ENCODE peak calls at places on chromosomes 4 and X, in six cellular contexts. One of them, this sample, is unnamed.

GRCh38 chr4:94567811-94568210 is 116.1 kb downstream of the PDLIM5 start:
- DNase-seq in GM12865: peak; percentile 6
- DNase-seq in dorsolateral prefrontal cortex: no peak
- DNase-seq in omental fat pad: no peak
- DNase-seq in IMR-90: no peak
- DNase-seq in mucosa of descending colon: no peak
- DNase-seq in this sample: no peak

GRCh38 chrX:16970977-16971376 is 24.5 kb downstream of the REPS2 start:
- DNase-seq in GM12865: no peak
- DNase-seq in dorsolateral prefrontal cortex: no peak
- DNase-seq in omental fat pad: no peak
- DNase-seq in IMR-90: peak; percentile 30
- DNase-seq in mucosa of descending colon: no peak
- DNase-seq in this sample: no peak

GRCh38 chrX:40117715-40118285 is 20.0 kb upstream of the BCOR start:
- DNase-seq in GM12865: no peak
- DNase-seq in dorsolateral prefrontal cortex: no peak
- DNase-seq in omental fat pad: no peak
- DNase-seq in IMR-90: no peak
- DNase-seq in mucosa of descending colon: no peak
- DNase-seq in this sample: no peak

GRCh38 chr4:155403886-155404285 is 27.1 kb upstream of the MAP9 start:
- DNase-seq in GM12865: peak; percentile 12
- DNase-seq in dorsolateral prefrontal cortex: no peak
- DNase-seq in omental fat pad: no peak
- DNase-seq in IMR-90: peak; percentile 72
- DNase-seq in mucosa of descending colon: no peak
- DNase-seq in this sample: no peak

GRCh38 chr4:184400375-184400870 is 73.9 kb downstream of the IRF2 start:
- DNase-seq in GM12865: no peak
- DNase-seq in dorsolateral prefrontal cortex: no peak
- DNase-seq in omental fat pad: no peak
- DNase-seq in IMR-90: peak; percentile 97
- DNase-seq in mucosa of descending colon: no peak
- DNase-seq in this sample: no peak

GRCh38 chrX:137848291-137848905 is 282.5 kb downstream of the ZIC3 start:
- DNase-seq in GM12865: no peak
- DNase-seq in dorsolateral prefrontal cortex: no peak
- DNase-seq in omental fat pad: no peak
- DNase-seq in IMR-90: no peak
- DNase-seq in mucosa of descending colon: no peak
- DNase-seq in this sample: no peak

GRCh38 chr4:2291705-2292651 is 30.1 kb upstream of the MXD4 start:
- DNase-seq in GM12865: no peak
- DNase-seq in dorsolateral prefrontal cortex: peak; percentile 5
- DNase-seq in omental fat pad: no peak
- DNase-seq in IMR-90: no peak
- DNase-seq in mucosa of descending colon: peak; percentile 24
- DNase-seq in this sample: peak; percentile 36

GRCh38 chr4:113849771-113850170 is 88.2 kb upstream of the CAMK2D start:
- DNase-seq in GM12865: no peak
- DNase-seq in dorsolateral prefrontal cortex: peak; percentile 16
- DNase-seq in omental fat pad: no peak
- DNase-seq in IMR-90: peak; percentile 61
- DNase-seq in mucosa of descending colon: no peak
- DNase-seq in this sample: no peak

GRCh38 chr4:137677851-137678250 is 145.6 kb upstream of the PCDH18 start:
- DNase-seq in GM12865: no peak
- DNase-seq in dorsolateral prefrontal cortex: no peak
- DNase-seq in omental fat pad: no peak
- DNase-seq in IMR-90: peak; percentile 85
- DNase-seq in mucosa of descending colon: no peak
- DNase-seq in this sample: no peak

GRCh38 chr4:154354883-154355282 is 136.7 kb downstream of the DCHS2 start:
- DNase-seq in GM12865: no peak
- DNase-seq in dorsolateral prefrontal cortex: no peak
- DNase-seq in omental fat pad: no peak
- DNase-seq in IMR-90: no peak
- DNase-seq in mucosa of descending colon: no peak
- DNase-seq in this sample: no peak

GRCh38 chr4:154348657-154349056 is 142.9 kb downstream of the DCHS2 start:
- DNase-seq in GM12865: peak; percentile 18
- DNase-seq in dorsolateral prefrontal cortex: no peak
- DNase-seq in omental fat pad: no peak
- DNase-seq in IMR-90: no peak
- DNase-seq in mucosa of descending colon: no peak
- DNase-seq in this sample: no peak

GRCh38 chr4:154345359-154345758 is 146.2 kb downstream of the DCHS2 start:
- DNase-seq in GM12865: no peak
- DNase-seq in dorsolateral prefrontal cortex: no peak
- DNase-seq in omental fat pad: no peak
- DNase-seq in IMR-90: no peak
- DNase-seq in mucosa of descending colon: no peak
- DNase-seq in this sample: no peak

GRCh38 chr4:154344686-154345085 is 146.9 kb downstream of the DCHS2 start:
- DNase-seq in GM12865: peak; percentile 41
- DNase-seq in dorsolateral prefrontal cortex: no peak
- DNase-seq in omental fat pad: no peak
- DNase-seq in IMR-90: no peak
- DNase-seq in mucosa of descending colon: no peak
- DNase-seq in this sample: no peak

GRCh38 chr4:154349829-154350228 is 141.8 kb downstream of the DCHS2 start:
- DNase-seq in GM12865: no peak
- DNase-seq in dorsolateral prefrontal cortex: no peak
- DNase-seq in omental fat pad: no peak
- DNase-seq in IMR-90: no peak
- DNase-seq in mucosa of descending colon: no peak
- DNase-seq in this sample: no peak
- TF ChIP-seq CTCF in GM12865: peak; percentile 17
- TF ChIP-seq CTCF in dorsolateral prefrontal cortex: no peak
- TF ChIP-seq CTCF in omental fat pad: no peak
- TF ChIP-seq CTCF in IMR-90: peak; percentile 4
- TF ChIP-seq CTCF in mucosa of descending colon: no peak
- TF ChIP-seq CTCF in this sample: no peak

GRCh38 chr4:125314676-125315570 is at the start of gene FAT4:
- DNase-seq in GM12865: peak; percentile 86
- DNase-seq in dorsolateral prefrontal cortex: peak; percentile 89
- DNase-seq in omental fat pad: peak; percentile 85
- DNase-seq in IMR-90: peak; percentile 97
- DNase-seq in mucosa of descending colon: peak; percentile 79
- DNase-seq in this sample: peak; percentile 85

GRCh38 chr4:125316391-125316780 is 1.6 kb downstream of the FAT4 start:
- DNase-seq in GM12865: no peak
- DNase-seq in dorsolateral prefrontal cortex: no peak
- DNase-seq in omental fat pad: peak; percentile 27
- DNase-seq in IMR-90: no peak
- DNase-seq in mucosa of descending colon: peak; percentile 29
- DNase-seq in this sample: peak; percentile 39

GRCh38 chr4:125316781-125317525 is 2.2 kb downstream of the FAT4 start:
- DNase-seq in GM12865: no peak
- DNase-seq in dorsolateral prefrontal cortex: peak; percentile 20
- DNase-seq in omental fat pad: peak; percentile 23
- DNase-seq in IMR-90: peak; percentile 35
- DNase-seq in mucosa of descending colon: peak; percentile 22
- DNase-seq in this sample: no peak

GRCh38 chr4:125313989-125314602 is 659 bp upstream of the FAT4 start:
- DNase-seq in GM12865: no peak
- DNase-seq in dorsolateral prefrontal cortex: no peak
- DNase-seq in omental fat pad: no peak
- DNase-seq in IMR-90: peak; percentile 8
- DNase-seq in mucosa of descending colon: no peak
- DNase-seq in this sample: no peak

DNA sequence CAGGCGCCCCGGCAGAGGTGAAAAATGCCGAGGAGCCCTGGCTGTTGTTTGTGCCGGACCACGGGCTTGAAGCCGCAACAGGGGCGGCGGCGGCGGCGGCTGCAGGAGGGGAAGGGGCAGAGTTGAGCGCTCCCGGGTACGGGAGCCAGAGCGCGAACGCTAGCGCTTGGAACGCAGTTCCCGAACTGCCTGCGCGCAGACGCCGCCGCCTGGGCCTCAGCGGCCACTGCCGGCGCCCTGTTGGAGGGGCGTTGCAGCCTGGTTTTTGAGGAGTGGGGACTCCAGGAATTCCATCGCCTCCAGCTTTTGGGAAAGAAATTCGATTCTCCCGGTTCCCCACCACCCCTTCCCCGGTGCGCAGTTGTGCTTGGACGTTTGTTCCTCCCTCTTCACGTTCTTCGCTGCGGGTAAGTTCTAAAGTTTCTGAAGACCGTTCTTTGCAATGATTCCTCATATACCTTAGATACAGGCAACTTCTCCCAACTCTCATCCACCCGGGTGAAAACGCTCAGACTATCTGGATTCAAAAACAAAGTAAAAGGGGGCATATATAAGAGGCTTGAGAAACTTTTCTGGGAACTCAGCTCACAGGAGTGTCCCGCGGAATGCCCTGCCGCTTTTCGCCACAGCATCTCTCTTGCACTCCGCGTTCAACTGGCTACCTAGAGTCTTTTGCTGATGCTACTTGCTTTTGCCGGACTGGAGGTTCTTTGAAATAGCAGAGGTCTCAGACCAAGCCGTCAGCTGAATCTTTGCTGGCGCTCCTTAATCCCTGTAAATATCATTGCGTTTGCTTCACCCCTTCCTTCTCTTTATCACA is 1.0 kb downstream of the FAT4 start:
- DNase-seq in GM12865: no peak
- DNase-seq in dorsolateral prefrontal cortex: peak; percentile 32
- DNase-seq in omental fat pad: no peak
- DNase-seq in IMR-90: peak; percentile 54
- DNase-seq in mucosa of descending colon: peak; percentile 34
- DNase-seq in this sample: peak; percentile 44
- TF ChIP-seq CTCF in GM12865: no peak
- TF ChIP-seq CTCF in dorsolateral prefrontal cortex: peak; percentile 52
- TF ChIP-seq CTCF in omental fat pad: no peak
- TF ChIP-seq CTCF in IMR-90: peak; percentile 23
- TF ChIP-seq CTCF in mucosa of descending colon: no peak
- TF ChIP-seq CTCF in this sample: no peak

GRCh38 chr4:11111370-11111769 is 317.3 kb downstream of the HS3ST1 start:
- DNase-seq in GM12865: no peak
- DNase-seq in dorsolateral prefrontal cortex: no peak
- DNase-seq in omental fat pad: no peak
- DNase-seq in IMR-90: no peak
- DNase-seq in mucosa of descending colon: no peak
- DNase-seq in this sample: no peak

GRCh38 chr4:11111876-11112275 is 316.8 kb downstream of the HS3ST1 start:
- DNase-seq in GM12865: no peak
- DNase-seq in dorsolateral prefrontal cortex: no peak
- DNase-seq in omental fat pad: no peak
- DNase-seq in IMR-90: no peak
- DNase-seq in mucosa of descending colon: no peak
- DNase-seq in this sample: no peak

GRCh38 chr4:11106769-11107168 is 321.9 kb downstream of the HS3ST1 start:
- DNase-seq in GM12865: no peak
- DNase-seq in dorsolateral prefrontal cortex: no peak
- DNase-seq in omental fat pad: no peak
- DNase-seq in IMR-90: no peak
- DNase-seq in mucosa of descending colon: no peak
- DNase-seq in this sample: no peak

GRCh38 chr4:11105715-11106114 is 323.0 kb downstream of the HS3ST1 start:
- DNase-seq in GM12865: no peak
- DNase-seq in dorsolateral prefrontal cortex: no peak
- DNase-seq in omental fat pad: no peak
- DNase-seq in IMR-90: no peak
- DNase-seq in mucosa of descending colon: no peak
- DNase-seq in this sample: no peak

GRCh38 chr4:11106190-11106589 is 322.5 kb downstream of the HS3ST1 start:
- DNase-seq in GM12865: peak; percentile 9
- DNase-seq in dorsolateral prefrontal cortex: no peak
- DNase-seq in omental fat pad: no peak
- DNase-seq in IMR-90: no peak
- DNase-seq in mucosa of descending colon: no peak
- DNase-seq in this sample: no peak
- TF ChIP-seq CTCF in GM12865: no peak
- TF ChIP-seq CTCF in dorsolateral prefrontal cortex: no peak
- TF ChIP-seq CTCF in omental fat pad: no peak
- TF ChIP-seq CTCF in IMR-90: no peak
- TF ChIP-seq CTCF in mucosa of descending colon: no peak
- TF ChIP-seq CTCF in this sample: no peak

DNA sequence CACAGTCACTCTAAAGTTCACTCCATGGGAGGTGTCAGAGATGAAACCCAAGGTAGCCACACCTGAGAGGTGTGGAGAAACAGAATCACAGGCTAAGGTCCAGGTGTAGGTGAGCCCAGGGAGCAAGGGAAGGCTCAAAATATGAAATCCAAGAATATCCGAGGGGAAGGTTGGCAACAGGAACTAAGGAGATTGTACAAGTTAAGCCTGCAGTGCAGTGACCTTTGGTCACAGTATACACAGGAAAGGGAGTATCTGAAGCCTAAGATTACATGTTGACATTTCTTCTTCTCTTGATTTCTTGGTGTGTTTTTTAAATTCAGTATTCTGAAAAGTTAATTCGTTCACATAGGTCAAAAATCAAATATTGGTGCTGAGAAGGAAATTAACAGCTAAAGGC is 46.5 kb downstream of the PHF8 start:
- DNase-seq in GM12865: no peak
- DNase-seq in dorsolateral prefrontal cortex: no peak
- DNase-seq in omental fat pad: no peak
- DNase-seq in IMR-90: no peak
- DNase-seq in mucosa of descending colon: no peak
- DNase-seq in this sample: no peak
- TF ChIP-seq CTCF in GM12865: no peak
- TF ChIP-seq CTCF in dorsolateral prefrontal cortex: no peak
- TF ChIP-seq CTCF in omental fat pad: no peak
- TF ChIP-seq CTCF in IMR-90: no peak
- TF ChIP-seq CTCF in mucosa of descending colon: no peak
- TF ChIP-seq CTCF in this sample: no peak